ENCODE peak calls at places on chromosomes 7 and 10, in five cellular contexts. E is A549, S is GM12878, M is HepG2, N is K562. F is an unnamed sample.

GRCh38 chr10:74079914-74080590 is 70.6 kb downstream of the AP3M1 start:
- DNase-seq in E (no peak), S (no peak), M (no peak), N (no peak), F (no peak)

GRCh38 chr7:156545989-156546388 is 94.6 kb upstream of the RNF32 start:
- DNase-seq in E (no peak), S (no peak), M (no peak), N (no peak), F (no peak)

GRCh38 chr10:28139138-28139537 is 140.3 kb upstream of the ODAD2 start:
- DNase-seq in E (no peak), S (no peak), M (no peak), N (no peak), F (no peak)

GRCh38 chr7:28983396-28984190 is 25.5 kb upstream of the TRIL start:
- DNase-seq in E (no peak), S (no peak), M (no peak), N (no peak), F (no peak)

GRCh38 chr10:29926649-29927048 is 132.7 kb downstream of the JCAD start:
- DNase-seq in E (no peak), S (no peak), M (no peak), N (no peak), F (no peak)

GRCh38 chr10:124476043-124476725 is 14.6 kb downstream of the LHPP start:
- DNase-seq in E (peak; percentile 20), S (no peak), M (peak; percentile 80), N (no peak), F (no peak)

GRCh38 chr7:80466638-80467037 is 45.2 kb downstream of the GNAT3 start:
- DNase-seq in E (no peak), S (no peak), M (no peak), N (no peak), F (no peak)

GRCh38 chr10:129969528-129970264 is 5.6 kb upstream of the EBF3 start:
- DNase-seq in E (no peak), S (no peak), M (no peak), N (no peak), F (no peak)

GRCh38 chr7:94274828-94275227 is 119.9 kb upstream of the COL1A2 start:
- DNase-seq in E (no peak), S (no peak), M (no peak), N (no peak), F (no peak)
- TF ChIP-seq KDM1A in E (no peak), S (no peak), M (no peak), N (no peak), F (no peak)

DNA sequence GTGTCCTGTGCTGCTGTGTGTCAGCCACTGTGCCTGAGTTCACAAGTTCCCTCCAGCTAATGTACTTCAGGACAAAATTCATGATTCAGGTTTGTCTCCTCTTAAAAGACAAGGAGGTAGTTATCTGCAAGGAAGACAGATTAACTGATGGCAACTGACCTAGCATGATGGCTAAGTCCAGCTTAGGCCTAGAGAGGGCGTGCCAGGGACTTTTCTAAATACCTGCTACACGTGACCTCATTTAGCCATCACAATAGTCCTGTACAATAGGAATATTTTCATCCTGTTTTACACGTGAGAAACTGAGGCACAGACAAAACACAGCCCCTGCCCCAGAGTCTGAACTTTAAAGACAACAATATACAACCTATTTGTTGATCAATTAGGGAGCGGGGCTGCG is 275.7 kb downstream of the XPNPEP1 start:
- DNase-seq in E (peak; percentile 11), S (no peak), M (no peak), N (no peak), F (no peak)
- TF ChIP-seq KDM1A in E (no peak), S (no peak), M (no peak), N (no peak), F (no peak)

GRCh38 chr10:132009575-132009974 is 27.9 kb upstream of the BNIP3 start:
- DNase-seq in E (no peak), S (no peak), M (no peak), N (no peak), F (no peak)

GRCh38 chr10:132007681-132008080 is 26.0 kb upstream of the BNIP3 start:
- DNase-seq in E (no peak), S (no peak), M (no peak), N (no peak), F (no peak)

GRCh38 chr10:132005147-132005546 is 23.4 kb upstream of the BNIP3 start:
- DNase-seq in E (no peak), S (no peak), M (no peak), N (no peak), F (no peak)

GRCh38 chr10:132004052-132004451 is 22.3 kb upstream of the BNIP3 start:
- DNase-seq in E (no peak), S (no peak), M (peak; percentile 30), N (no peak), F (no peak)

DNA sequence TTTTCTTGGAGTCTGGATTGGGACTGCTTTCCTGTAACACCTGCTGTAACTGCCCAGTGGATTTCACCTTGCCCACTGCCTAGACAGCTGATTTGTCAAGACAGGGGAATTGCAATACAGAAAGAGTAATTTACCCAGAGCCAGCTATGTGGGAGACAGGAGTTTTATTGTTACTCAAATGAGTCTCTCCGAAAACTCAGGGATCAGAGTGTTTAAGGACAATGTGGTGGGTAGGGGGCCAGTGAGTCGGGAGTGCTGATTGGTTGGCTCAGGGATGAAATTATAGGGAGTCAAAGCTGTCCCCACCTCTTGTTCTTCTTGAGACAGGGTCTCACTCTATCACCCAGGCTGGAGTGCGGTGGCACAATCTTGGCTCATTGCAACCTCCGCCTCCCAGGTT is 25.2 kb upstream of the BNIP3 start:
- DNase-seq in E (no peak), S (no peak), M (no peak), N (no peak), F (peak; percentile 34)
- TF ChIP-seq KDM1A in E (no peak), S (no peak), M (no peak), N (no peak), F (no peak)

GRCh38 chr7:738723-739454 is 11.8 kb upstream of the PRKAR1B start:
- DNase-seq in E (no peak), S (no peak), M (no peak), N (no peak), F (no peak)
- TF ChIP-seq KDM1A in E (no peak), S (no peak), M (no peak), N (no peak), F (no peak)

DNA sequence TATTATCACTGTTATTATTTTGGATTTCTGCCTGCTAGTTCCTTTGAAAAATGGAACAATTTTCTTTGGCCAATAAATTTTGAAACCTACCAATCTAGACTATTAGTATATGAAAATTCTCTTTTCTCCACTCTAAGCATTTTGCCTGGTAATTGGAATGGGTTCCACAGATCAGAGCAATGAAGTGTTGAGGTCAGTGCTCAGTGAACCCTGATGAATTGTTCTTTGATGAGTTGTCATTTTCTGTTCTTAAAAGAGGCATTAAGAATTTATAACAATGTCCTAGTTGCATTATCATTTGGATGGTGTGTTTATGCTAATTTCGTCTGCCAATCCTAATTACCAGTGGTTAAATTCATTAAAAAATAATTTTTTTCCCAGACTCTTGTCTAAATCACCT is 238.9 kb downstream of the DNAJB9 start:
- DNase-seq in E (no peak), S (no peak), M (no peak), N (no peak), F (no peak)
- TF ChIP-seq KDM1A in E (no peak), S (no peak), M (no peak), N (no peak), F (no peak)

DNA sequence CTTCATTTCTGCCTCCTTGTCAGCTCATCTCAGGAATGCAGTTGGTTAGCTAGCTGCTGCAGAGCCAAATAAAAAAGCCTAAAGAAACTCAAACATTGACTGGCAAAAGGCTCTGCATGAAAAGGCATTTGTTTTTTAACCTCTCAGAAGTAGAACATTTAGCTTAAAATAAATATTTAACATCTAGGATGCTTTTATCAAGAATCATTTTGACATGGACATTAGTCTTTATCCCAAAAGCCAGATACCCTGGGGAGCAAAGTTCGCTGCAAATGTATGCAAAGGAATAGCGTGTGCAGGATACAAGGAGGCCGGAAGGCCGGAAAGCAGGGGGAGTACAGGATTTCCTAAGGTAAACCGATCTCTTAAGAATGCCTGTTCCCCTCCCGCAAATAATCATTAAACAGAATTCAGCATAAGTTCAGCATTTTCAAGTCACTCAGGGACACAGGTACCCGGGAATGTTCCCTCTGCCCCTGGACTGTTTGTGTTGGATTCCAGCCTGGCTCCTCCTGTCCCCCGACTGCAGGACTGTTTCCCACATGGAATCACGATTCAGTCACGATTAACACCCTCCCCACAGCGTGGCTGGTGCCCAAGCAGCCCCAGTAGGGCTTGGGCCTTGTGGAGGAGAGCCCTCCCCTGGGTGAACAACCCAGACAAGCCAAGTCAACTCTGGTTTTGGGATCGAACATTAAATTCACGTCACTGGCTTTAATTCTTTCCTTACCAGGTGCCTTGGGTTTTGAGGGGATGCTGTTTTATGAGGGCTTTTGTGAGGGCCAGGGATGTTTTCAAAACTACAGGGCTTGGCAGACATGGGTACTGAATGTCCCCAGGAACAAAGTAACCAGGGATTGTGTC is 97.8 kb downstream of the HIPK2 start:
- DNase-seq in E (peak; percentile 87), S (no peak), M (peak; percentile 80), N (no peak), F (no peak)
- TF ChIP-seq KDM1A in E (no peak), S (no peak), M (no peak), N (no peak), F (no peak)

GRCh38 chr7:44384586-44385383 is 59.4 kb upstream of the CAMK2B start:
- DNase-seq in E (no peak), S (no peak), M (no peak), N (no peak), F (peak; percentile 20)
- TF ChIP-seq KDM1A in E (no peak), S (no peak), M (no peak), N (no peak), F (no peak)

DNA sequence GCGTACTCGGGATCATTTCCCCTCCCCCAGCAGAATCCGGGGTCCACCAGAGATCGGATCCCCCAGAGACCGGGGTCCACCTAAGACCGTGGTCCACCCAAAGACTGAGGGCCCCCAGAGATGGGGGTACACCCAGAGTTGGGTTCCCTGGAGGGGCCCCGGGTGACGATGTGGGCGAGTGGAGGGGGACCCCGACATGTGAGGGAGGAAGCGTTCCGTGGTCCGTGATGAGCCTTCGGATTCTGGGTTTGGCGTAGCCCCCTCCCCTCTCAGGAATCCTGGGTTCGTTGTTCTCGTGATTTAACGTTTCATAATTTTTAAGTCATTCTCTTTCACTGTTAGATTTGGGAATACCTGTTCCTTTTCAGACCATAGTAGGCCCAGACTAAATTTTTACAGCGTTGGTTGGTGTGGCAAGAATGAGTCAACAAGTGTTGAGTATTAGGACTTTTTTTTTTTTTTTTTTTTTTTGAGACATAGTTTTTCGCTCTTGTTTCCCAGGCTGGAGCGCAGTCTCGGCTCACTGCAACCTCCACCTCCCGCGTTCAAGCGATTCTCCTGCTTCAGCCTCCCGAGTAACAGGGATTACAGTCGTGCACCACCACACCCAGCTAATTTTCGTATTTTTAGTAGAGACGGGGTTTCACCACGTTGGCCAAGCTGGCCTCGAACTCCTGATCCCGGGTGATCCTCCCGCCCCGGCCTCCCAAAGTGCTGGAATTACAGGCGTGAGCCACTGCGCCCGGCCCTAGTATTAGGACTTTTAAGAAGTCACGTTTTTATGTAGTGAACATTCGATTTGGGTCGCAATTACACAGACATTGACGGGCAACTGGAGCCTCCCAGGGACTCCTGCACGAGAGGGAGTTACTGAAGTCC is 672 bp downstream of the GTPBP4 start:
- DNase-seq in E (no peak), S (no peak), M (no peak), N (no peak), F (no peak)
- TF ChIP-seq KDM1A in E (no peak), S (no peak), M (no peak), N (no peak), F (no peak)

DNA sequence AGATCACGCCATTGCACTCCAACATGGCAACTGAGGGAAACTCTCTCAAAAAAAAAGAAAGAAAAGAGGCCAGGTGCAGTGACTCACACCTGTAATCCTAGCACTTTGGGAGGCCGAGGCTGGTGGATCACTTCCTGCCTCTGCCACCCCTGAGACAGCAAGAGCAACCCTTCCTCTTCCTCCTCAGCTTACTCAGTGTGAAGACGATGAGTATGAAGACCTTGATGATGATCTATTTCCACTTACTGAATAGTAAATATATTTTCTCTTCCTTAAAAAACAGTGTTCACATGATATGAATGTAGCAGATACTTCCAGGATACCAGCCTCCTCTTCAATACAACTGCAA is 2.1 kb upstream of the ZKSCAN1 start:
- DNase-seq in E (no peak), S (no peak), M (no peak), N (no peak), F (no peak)
- TF ChIP-seq KDM1A in E (no peak), S (no peak), M (no peak), N (no peak), F (no peak)